ENCODE peak calls at places on chromosomes 13 and 19, in seven cellular contexts. One of them, this sample, is unnamed.

GRCh38 chr19:11381535-11382369 is 2.4 kb downstream of the EPOR start:
- DNase-seq in breast epithelium: no peak
- DNase-seq in IMR-90: peak; percentile 88
- DNase-seq in pancreas: peak; percentile 33
- DNase-seq in ovary: peak; percentile 66
- DNase-seq in uterus: peak; percentile 64
- DNase-seq in OCI-LY7: peak; percentile 93
- DNase-seq in this sample: no peak

GRCh38 chr13:73544175-73544574 is 485.4 kb downstream of the KLF5 start:
- DNase-seq in breast epithelium: no peak
- DNase-seq in IMR-90: no peak
- DNase-seq in pancreas: no peak
- DNase-seq in ovary: no peak
- DNase-seq in uterus: no peak
- DNase-seq in OCI-LY7: no peak
- DNase-seq in this sample: no peak

GRCh38 chr19:13803038-13803437 is 7.8 kb downstream of the ZSWIM4 start:
- DNase-seq in breast epithelium: peak; percentile 66
- DNase-seq in IMR-90: no peak
- DNase-seq in pancreas: no peak
- DNase-seq in ovary: no peak
- DNase-seq in uterus: no peak
- DNase-seq in OCI-LY7: no peak
- DNase-seq in this sample: peak; percentile 89

GRCh38 chr19:33674575-33675367 is 53.0 kb downstream of the CHST8 start:
- DNase-seq in breast epithelium: no peak
- DNase-seq in IMR-90: no peak
- DNase-seq in pancreas: no peak
- DNase-seq in ovary: no peak
- DNase-seq in uterus: no peak
- DNase-seq in OCI-LY7: no peak
- DNase-seq in this sample: no peak

GRCh38 chr19:10115392-10116084 is 4.0 kb downstream of the P2RY11 start:
- DNase-seq in breast epithelium: no peak
- DNase-seq in IMR-90: no peak
- DNase-seq in pancreas: no peak
- DNase-seq in ovary: no peak
- DNase-seq in uterus: no peak
- DNase-seq in OCI-LY7: no peak
- DNase-seq in this sample: no peak

GRCh38 chr19:7887408-7888144 is 734 bp upstream of the LRRC8E start:
- DNase-seq in breast epithelium: no peak
- DNase-seq in IMR-90: no peak
- DNase-seq in pancreas: no peak
- DNase-seq in ovary: no peak
- DNase-seq in uterus: no peak
- DNase-seq in OCI-LY7: no peak
- DNase-seq in this sample: no peak

GRCh38 chr19:6802336-6803035 is 30.0 kb downstream of the VAV1 start:
- DNase-seq in breast epithelium: peak; percentile 19
- DNase-seq in IMR-90: no peak
- DNase-seq in pancreas: no peak
- DNase-seq in ovary: no peak
- DNase-seq in uterus: no peak
- DNase-seq in OCI-LY7: peak; percentile 96
- DNase-seq in this sample: peak; percentile 35

GRCh38 chr19:33828266-33829075 is 31.8 kb downstream of the KCTD15 start:
- DNase-seq in breast epithelium: peak; percentile 10
- DNase-seq in IMR-90: no peak
- DNase-seq in pancreas: no peak
- DNase-seq in ovary: no peak
- DNase-seq in uterus: no peak
- DNase-seq in OCI-LY7: no peak
- DNase-seq in this sample: no peak

GRCh38 chr13:110272651-110273050 is 34.3 kb downstream of the COL4A1 start:
- DNase-seq in breast epithelium: no peak
- DNase-seq in IMR-90: no peak
- DNase-seq in pancreas: no peak
- DNase-seq in ovary: no peak
- DNase-seq in uterus: no peak
- DNase-seq in OCI-LY7: no peak
- DNase-seq in this sample: no peak

GRCh38 chr19:38877781-38878574 is at the start of gene RINL:
- DNase-seq in breast epithelium: no peak
- DNase-seq in IMR-90: no peak
- DNase-seq in pancreas: no peak
- DNase-seq in ovary: no peak
- DNase-seq in uterus: no peak
- DNase-seq in OCI-LY7: peak; percentile 87
- DNase-seq in this sample: no peak

GRCh38 chr19:28558783-28559182 is 654.2 kb downstream of the UQCRFS1 start:
- DNase-seq in breast epithelium: no peak
- DNase-seq in IMR-90: no peak
- DNase-seq in pancreas: no peak
- DNase-seq in ovary: no peak
- DNase-seq in uterus: no peak
- DNase-seq in OCI-LY7: no peak
- DNase-seq in this sample: no peak

GRCh38 chr19:863305-863620 is 3.8 kb downstream of the CFD start:
- DNase-seq in breast epithelium: no peak
- DNase-seq in IMR-90: no peak
- DNase-seq in pancreas: no peak
- DNase-seq in ovary: no peak
- DNase-seq in uterus: no peak
- DNase-seq in OCI-LY7: no peak
- DNase-seq in this sample: no peak
- H3K4me3 ChIP-seq in breast epithelium: no peak overlapping the region
- H3K4me3 ChIP-seq in IMR-90: no peak overlapping the region
- H3K4me3 ChIP-seq in pancreas: no peak overlapping the region
- H3K4me3 ChIP-seq in ovary: no peak overlapping the region
- H3K4me3 ChIP-seq in uterus: no peak overlapping the region
- H3K4me3 ChIP-seq in OCI-LY7: peak overlapping the region; percentile 59
- H3K4me3 ChIP-seq in this sample: no peak overlapping the region

GRCh38 chr19:44740351-44740824 is 8.1 kb upstream of the BCL3 start:
- DNase-seq in breast epithelium: no peak
- DNase-seq in IMR-90: no peak
- DNase-seq in pancreas: peak; percentile 13
- DNase-seq in ovary: peak; percentile 38
- DNase-seq in uterus: no peak
- DNase-seq in OCI-LY7: peak; percentile 64
- DNase-seq in this sample: no peak

GRCh38 chr19:44738161-44738535 is 10.4 kb upstream of the BCL3 start:
- DNase-seq in breast epithelium: no peak
- DNase-seq in IMR-90: no peak
- DNase-seq in pancreas: no peak
- DNase-seq in ovary: no peak
- DNase-seq in uterus: no peak
- DNase-seq in OCI-LY7: no peak
- DNase-seq in this sample: no peak

GRCh38 chr19:44738603-44739585 is 9.6 kb upstream of the BCL3 start:
- DNase-seq in breast epithelium: no peak
- DNase-seq in IMR-90: no peak
- DNase-seq in pancreas: peak; percentile 65
- DNase-seq in ovary: peak; percentile 31
- DNase-seq in uterus: no peak
- DNase-seq in OCI-LY7: no peak
- DNase-seq in this sample: peak; percentile 56

GRCh38 chr19:44735011-44735410 is 13.5 kb upstream of the BCL3 start:
- DNase-seq in breast epithelium: no peak
- DNase-seq in IMR-90: no peak
- DNase-seq in pancreas: no peak
- DNase-seq in ovary: no peak
- DNase-seq in uterus: no peak
- DNase-seq in OCI-LY7: no peak
- DNase-seq in this sample: peak; percentile 96

DNA sequence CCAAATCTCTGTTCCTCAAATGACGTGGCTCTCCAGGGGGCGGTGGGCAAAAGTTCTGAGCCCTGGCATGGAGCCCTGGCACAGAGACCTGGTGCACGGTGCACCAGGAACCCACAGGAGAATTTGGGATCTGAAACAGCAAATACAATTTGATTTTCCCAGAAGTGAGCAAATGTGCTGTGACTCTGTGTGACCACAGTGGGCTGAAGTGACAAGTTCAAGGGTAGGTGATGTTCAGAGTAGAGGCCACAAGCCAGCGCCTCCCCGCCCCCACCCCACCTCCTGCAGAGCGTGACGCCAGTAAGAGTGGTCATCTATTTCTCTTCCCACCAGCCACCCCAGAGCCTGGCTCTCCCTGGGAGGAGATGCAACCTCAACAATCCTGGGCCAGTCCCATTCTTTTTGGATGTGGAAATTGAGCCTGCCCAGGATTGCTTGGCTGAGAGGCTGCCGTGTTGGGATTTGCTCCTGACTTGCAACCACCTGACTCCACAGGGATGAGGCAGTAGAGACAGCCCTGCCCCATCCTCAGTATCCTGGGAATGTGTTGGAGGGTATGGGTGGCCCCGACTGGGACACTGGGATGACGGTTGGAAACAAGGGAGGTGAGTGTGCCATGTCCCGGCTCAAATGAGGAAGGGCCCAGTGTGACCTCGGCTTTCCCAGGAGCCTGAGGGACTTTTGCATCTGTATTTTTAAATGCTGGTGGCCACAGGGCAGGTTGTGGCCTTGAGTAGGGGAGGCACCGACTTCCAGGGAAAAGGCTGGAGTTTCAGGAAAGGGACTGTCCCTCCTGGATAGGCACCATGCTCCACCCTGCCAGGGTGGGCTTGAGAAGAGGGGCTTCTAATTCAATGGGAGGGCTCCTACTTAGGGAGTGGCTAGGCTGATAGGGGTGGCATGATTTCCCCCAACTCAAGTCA is 11.0 kb upstream of the BCL3 start:
- DNase-seq in breast epithelium: no peak
- DNase-seq in IMR-90: peak; percentile 55
- DNase-seq in pancreas: peak; percentile 61
- DNase-seq in ovary: peak; percentile 47
- DNase-seq in uterus: no peak
- DNase-seq in OCI-LY7: no peak
- DNase-seq in this sample: no peak
- H3K27ac ChIP-seq in breast epithelium: peak overlapping the region; percentile 78
- H3K27ac ChIP-seq in IMR-90: peak overlapping the region; percentile 27
- H3K27ac ChIP-seq in pancreas: peak overlapping the region; percentile 65
- H3K27ac ChIP-seq in ovary: no peak overlapping the region
- H3K27ac ChIP-seq in uterus: no peak overlapping the region
- H3K27ac ChIP-seq in OCI-LY7: no peak overlapping the region
- H3K27ac ChIP-seq in this sample: no peak overlapping the region

GRCh38 chr13:48490241-48490640 is 42.6 kb downstream of the RCBTB2 start:
- DNase-seq in breast epithelium: no peak
- DNase-seq in IMR-90: no peak
- DNase-seq in pancreas: no peak
- DNase-seq in ovary: no peak
- DNase-seq in uterus: no peak
- DNase-seq in OCI-LY7: no peak
- DNase-seq in this sample: no peak

GRCh38 chr13:48491423-48492122 is 41.3 kb downstream of the RCBTB2 start:
- DNase-seq in breast epithelium: no peak
- DNase-seq in IMR-90: peak; percentile 22
- DNase-seq in pancreas: no peak
- DNase-seq in ovary: no peak
- DNase-seq in uterus: no peak
- DNase-seq in OCI-LY7: no peak
- DNase-seq in this sample: no peak

GRCh38 chr13:48493076-48493765 is 39.7 kb downstream of the RCBTB2 start:
- DNase-seq in breast epithelium: no peak
- DNase-seq in IMR-90: no peak
- DNase-seq in pancreas: no peak
- DNase-seq in ovary: no peak
- DNase-seq in uterus: no peak
- DNase-seq in OCI-LY7: peak; percentile 35
- DNase-seq in this sample: no peak

GRCh38 chr13:48493851-48494250 is 39.0 kb downstream of the RCBTB2 start:
- DNase-seq in breast epithelium: no peak
- DNase-seq in IMR-90: peak; percentile 12
- DNase-seq in pancreas: no peak
- DNase-seq in ovary: no peak
- DNase-seq in uterus: no peak
- DNase-seq in OCI-LY7: no peak
- DNase-seq in this sample: no peak

DNA sequence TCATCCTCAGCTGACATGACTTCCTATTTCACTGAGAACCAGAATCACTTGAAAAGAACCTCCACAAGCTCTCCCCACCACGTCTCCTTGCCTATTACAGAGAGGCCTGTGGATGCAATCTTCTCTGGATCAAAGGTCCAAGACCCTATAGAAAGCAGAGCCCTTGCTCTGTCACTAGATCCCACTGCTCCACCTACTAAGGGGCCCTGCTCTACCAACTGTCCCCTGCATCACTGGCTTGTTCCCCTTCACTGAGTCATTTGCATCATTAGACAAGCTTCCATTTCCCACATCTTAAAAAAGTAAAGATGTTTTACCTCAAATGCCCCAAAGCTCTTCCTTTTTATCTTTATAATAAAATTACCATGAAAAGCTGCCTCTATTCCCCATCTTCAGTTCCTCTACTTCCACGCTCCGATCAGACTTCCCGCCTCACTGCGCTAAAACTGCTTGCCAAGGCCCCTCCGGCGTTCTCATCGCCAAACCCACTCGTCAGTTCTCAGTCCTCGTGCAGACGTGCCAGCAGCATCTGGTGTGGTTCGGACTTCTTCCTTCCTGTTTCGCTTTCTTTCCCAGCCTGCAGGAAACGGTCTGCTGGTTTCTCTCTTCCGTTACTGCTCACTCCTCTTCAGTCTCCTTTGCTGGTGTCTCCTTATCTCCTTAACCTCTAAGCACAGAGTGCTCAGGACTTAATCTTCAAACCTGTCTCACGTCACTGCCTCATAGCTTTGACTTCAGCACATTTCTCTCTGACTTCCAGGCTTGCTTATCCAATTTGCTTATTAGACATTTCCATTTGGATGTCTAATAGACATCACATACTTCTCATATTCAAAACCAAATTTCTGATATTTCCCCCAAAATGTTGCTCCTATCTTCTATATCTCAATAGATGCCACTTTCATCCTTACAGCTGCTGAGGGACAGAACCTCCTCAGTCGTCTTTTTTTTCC is 40.5 kb downstream of the RCBTB2 start:
- DNase-seq in breast epithelium: peak; percentile 67
- DNase-seq in IMR-90: peak; percentile 18
- DNase-seq in pancreas: peak; percentile 18
- DNase-seq in ovary: peak; percentile 75
- DNase-seq in uterus: peak; percentile 68
- DNase-seq in OCI-LY7: peak; percentile 89
- DNase-seq in this sample: no peak
- H3K4me1 ChIP-seq in breast epithelium: no peaks in the 10 kb centered on the region
- H3K4me1 ChIP-seq in IMR-90: no peaks in the 10 kb centered on the region
- H3K4me1 ChIP-seq in pancreas: peaks cover 10% of the 10 kb centered on the region
- H3K4me1 ChIP-seq in ovary: peaks cover 6% of the 10 kb centered on the region
- H3K4me1 ChIP-seq in uterus: no peaks in the 10 kb centered on the region
- H3K4me1 ChIP-seq in OCI-LY7: peaks cover 51% of the 10 kb centered on the region
- H3K4me1 ChIP-seq in this sample: peaks cover 4% of the 10 kb centered on the region

DNA sequence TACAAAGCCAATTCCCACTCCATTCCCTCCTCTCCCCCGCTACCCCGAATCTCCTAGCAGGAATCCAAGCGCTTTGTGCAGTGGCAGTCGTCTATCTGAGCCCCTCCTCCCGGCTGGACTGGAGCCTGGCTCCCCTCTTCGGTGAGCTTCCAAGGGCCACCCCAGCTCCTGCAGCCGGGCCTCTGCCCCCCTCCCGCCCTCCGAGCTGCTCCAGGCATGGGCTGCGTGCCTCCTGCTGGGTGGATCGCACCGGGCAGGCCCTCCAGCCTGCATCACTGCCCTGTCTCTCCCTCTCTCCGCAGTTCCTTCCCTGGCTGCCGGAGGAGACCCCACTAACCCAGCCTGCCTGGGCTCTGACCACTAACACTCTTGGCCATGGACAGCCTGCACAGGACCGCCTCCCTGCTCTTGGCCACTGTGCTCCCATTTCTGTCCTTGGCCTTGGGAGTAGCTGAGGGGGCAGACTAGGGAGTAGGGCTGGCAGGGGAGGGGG is 12.9 kb upstream of the LENG8 start:
- DNase-seq in breast epithelium: no peak
- DNase-seq in IMR-90: no peak
- DNase-seq in pancreas: no peak
- DNase-seq in ovary: no peak
- DNase-seq in uterus: no peak
- DNase-seq in OCI-LY7: no peak
- DNase-seq in this sample: no peak
- H3K4me3 ChIP-seq in breast epithelium: no peak overlapping the region
- H3K4me3 ChIP-seq in IMR-90: no peak overlapping the region
- H3K4me3 ChIP-seq in pancreas: no peak overlapping the region
- H3K4me3 ChIP-seq in ovary: no peak overlapping the region
- H3K4me3 ChIP-seq in uterus: no peak overlapping the region
- H3K4me3 ChIP-seq in OCI-LY7: no peak overlapping the region
- H3K4me3 ChIP-seq in this sample: no peak overlapping the region

This sample was measured in PC-9.